ENCODE peak calls at places on chromosome 10, in four cellular contexts. D is OCI-LY7, N is hepatocyte, U is IMR-90. W is an unnamed sample.

GRCh38 chr10:96366508-96366907 is 7.7 kb upstream of the OPALIN start:
- DNase-seq in D (no peak), N (no peak), U (peak), W (peak)

GRCh38 chr10:3180361-3180760 is 7.8 kb upstream of the PITRM1 start:
- DNase-seq in D (no peak), N (no peak), U (no peak), W (no peak)

GRCh38 chr10:104479906-104480579 is 126.4 kb downstream of the CFAP58 start:
- DNase-seq in D (no peak), N (no peak), U (no peak), W (peak)

GRCh38 chr10:1368772-1369171 is 312.6 kb downstream of the WDR37 start:
- DNase-seq in D (peak), N (peak), U (no peak), W (no peak)

GRCh38 chr10:122503886-122504285 is 42.5 kb downstream of the HTRA1 start:
- DNase-seq in D (no peak), N (no peak), U (no peak), W (no peak)

GRCh38 chr10:58641095-58641531 is 128.4 kb downstream of the BICC1 start:
- DNase-seq in D (no peak), N (peak), U (peak), W (peak)

GRCh38 chr10:33772370-33773331 is 438.2 kb upstream of the NRP1 start:
- DNase-seq in D (no peak), N (peak), U (no peak), W (no peak)

GRCh38 chr10:93876391-93876790 is 17.4 kb upstream of the SLC35G1 start:
- DNase-seq in D (no peak), N (no peak), U (peak), W (peak)

GRCh38 chr10:14553434-14553833 is 221.3 kb downstream of the FAM107B start:
- DNase-seq in D (no peak), N (no peak), U (peak), W (no peak)

GRCh38 chr10:90787906-90788491 is 69.8 kb downstream of the HTR7 start:
- DNase-seq in D (peak), N (peak), U (peak), W (peak)

GRCh38 chr10:93573051-93573909 is 6.8 kb downstream of the FFAR4 start:
- DNase-seq in D (no peak), N (no peak), U (no peak), W (no peak)

GRCh38 chr10:58963723-58964124 is 212.7 kb upstream of the PHYHIPL start:
- DNase-seq in D (no peak), N (no peak), U (no peak), W (no peak)

GRCh38 chr10:128542659-128543058 is 416.4 kb upstream of the MKI67 start:
- DNase-seq in D (no peak), N (no peak), U (no peak), W (peak)

GRCh38 chr10:10804998-10805737 is 212.5 kb upstream of the CELF2 start:
- DNase-seq in D (no peak), N (peak), U (peak), W (no peak)

DNA sequence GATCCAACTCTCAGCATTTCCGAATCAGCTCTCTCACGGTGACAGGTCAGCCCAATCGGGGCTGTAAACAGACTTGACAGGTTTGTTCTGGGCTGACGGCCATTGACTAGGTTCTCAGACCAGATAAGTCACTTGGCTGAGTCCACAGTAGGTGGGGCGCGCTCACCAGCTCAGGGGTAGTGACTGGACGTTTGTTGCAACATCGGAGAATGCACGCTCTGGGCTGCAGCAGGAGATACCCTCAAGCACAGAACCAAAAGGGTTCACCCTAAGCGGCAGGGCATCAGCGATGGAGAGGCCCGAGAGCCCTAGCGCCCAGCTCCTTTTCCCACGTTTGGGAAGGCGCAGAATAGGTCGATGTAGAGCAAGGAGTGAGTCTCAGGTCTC is 1.8 kb downstream of the KLLN start:
- DNase-seq in D (peak), N (peak), U (peak), W (peak)
- H3K4me2 ChIP-seq in D (peak), N (peak), U (peak), W (peak)

GRCh38 chr10:119442758-119443060 is 99.8 kb downstream of the RGS10 start:
- DNase-seq in D (no peak), N (no peak), U (no peak), W (no peak)
- H3K4me2 ChIP-seq in D (peak), N (no peak), U (no peak), W (no peak)

GRCh38 chr10:78726171-78726570 is 342.6 kb upstream of the ZMIZ1 start:
- DNase-seq in D (no peak), N (no peak), U (no peak), W (no peak)

GRCh38 chr10:78728176-78728575 is 340.6 kb upstream of the ZMIZ1 start:
- DNase-seq in D (no peak), N (no peak), U (no peak), W (no peak)

GRCh38 chr10:78727251-78727650 is 341.5 kb upstream of the ZMIZ1 start:
- DNase-seq in D (no peak), N (no peak), U (no peak), W (no peak)

GRCh38 chr10:78727728-78728127 is 341.0 kb upstream of the ZMIZ1 start:
- DNase-seq in D (no peak), N (peak), U (no peak), W (no peak)

GRCh38 chr10:78724846-78725245 is 343.9 kb upstream of the ZMIZ1 start:
- DNase-seq in D (no peak), N (no peak), U (no peak), W (no peak)
- H3K4me2 ChIP-seq in D (no peak), N (no peak), U (no peak), W (no peak)

GRCh38 chr10:124616836-124617130 is 127.4 kb downstream of the FAM53B start:
- DNase-seq in D (no peak), N (no peak), U (no peak), W (no peak)

GRCh38 chr10:124612611-124613498 is 131.3 kb downstream of the FAM53B start:
- DNase-seq in D (peak), N (no peak), U (peak), W (peak)

GRCh38 chr10:124614003-124614659 is 130.0 kb downstream of the FAM53B start:
- DNase-seq in D (no peak), N (no peak), U (no peak), W (no peak)

GRCh38 chr10:124616040-124616835 is 127.9 kb downstream of the FAM53B start:
- DNase-seq in D (no peak), N (no peak), U (no peak), W (no peak)

DNA sequence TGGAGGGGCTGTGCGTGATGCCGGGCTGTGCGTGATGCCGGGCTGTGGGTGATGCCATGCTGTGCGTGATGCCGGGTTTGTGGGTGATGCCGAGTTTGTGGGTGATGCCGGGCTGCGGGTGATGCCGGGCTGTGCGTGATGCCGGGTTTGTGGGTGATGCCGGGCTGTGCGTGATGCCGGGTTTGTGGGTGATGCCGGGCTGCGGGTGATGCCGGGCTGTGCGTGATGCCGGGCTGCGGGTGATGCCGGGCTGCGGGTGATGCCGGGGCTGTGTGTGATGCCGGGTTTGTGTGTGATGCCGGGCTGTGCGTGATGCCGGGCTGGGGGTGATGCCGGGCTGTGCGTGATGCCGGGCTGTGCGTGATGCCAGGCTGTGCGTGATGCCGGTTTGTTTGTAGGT is 128.9 kb downstream of the FAM53B start:
- DNase-seq in D (no peak), N (no peak), U (no peak), W (no peak)
- H3K4me2 ChIP-seq in D (no peak), N (no peak), U (no peak), W (no peak)

DNA sequence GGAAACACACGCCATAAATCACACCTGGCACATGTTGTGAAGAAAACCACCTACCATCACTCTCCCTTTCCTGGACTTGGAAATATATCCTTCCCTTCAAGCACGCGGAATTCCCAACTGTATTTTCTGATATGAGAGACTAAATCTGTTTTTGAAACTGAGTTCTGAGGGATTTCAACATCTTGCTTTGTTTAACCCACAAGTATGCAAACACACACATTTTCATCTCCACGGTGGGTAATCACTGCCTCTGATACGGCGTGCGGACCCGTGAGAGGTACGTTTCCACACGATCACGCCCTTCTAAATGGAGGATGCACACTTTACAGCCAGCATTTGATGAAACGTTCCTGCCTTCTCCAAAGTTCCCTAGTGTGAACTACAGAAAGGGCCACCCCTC is 83.4 kb downstream of the ZRANB1 start:
- DNase-seq in D (no peak), N (no peak), U (peak), W (no peak)
- H3K4me2 ChIP-seq in D (peak), N (no peak), U (peak), W (no peak)

GRCh38 chr10:49219248-49219647 is 31.1 kb upstream of the TMEM273 start:
- DNase-seq in D (no peak), N (no peak), U (no peak), W (no peak)
- H3K4me2 ChIP-seq in D (no peak), N (no peak), U (no peak), W (no peak)